ENCODE peak calls at places on chromosomes 6 and 20, in five cellular contexts. One of them, this sample, is unnamed.

GRCh38 chr6:43494321-43494720 is 15.8 kb downstream of the LRRC73 start:
- DNase-seq in mammary epithelial cell: no peak
- DNase-seq in IMR-90: no peak
- DNase-seq in breast epithelium: no peak
- DNase-seq in osteoblast: no peak
- DNase-seq in this sample: no peak

GRCh38 chr20:36744764-36745191 is 1.1 kb downstream of the NDRG3 start:
- DNase-seq in osteoblast: peak; percentile 95
- DNase-seq in breast epithelium: no peak
- DNase-seq in mammary epithelial cell: peak; percentile 21
- DNase-seq in IMR-90: peak; percentile 22
- DNase-seq in this sample: peak; percentile 41

GRCh38 chr6:87789198-87789899 is 87.3 kb upstream of the AKIRIN2 start:
- DNase-seq in osteoblast: peak; percentile 61
- DNase-seq in breast epithelium: peak; percentile 29
- DNase-seq in IMR-90: peak; percentile 46
- DNase-seq in mammary epithelial cell: peak; percentile 89
- DNase-seq in this sample: no peak

GRCh38 chr6:69673298-69673697 is 123.5 kb downstream of the LMBRD1 start:
- DNase-seq in osteoblast: no peak
- DNase-seq in mammary epithelial cell: no peak
- DNase-seq in breast epithelium: no peak
- DNase-seq in IMR-90: no peak
- DNase-seq in this sample: no peak

GRCh38 chr6:138410972-138411667 is 7.1 kb downstream of the HEBP2 start:
- DNase-seq in mammary epithelial cell: peak; percentile 94
- DNase-seq in IMR-90: peak; percentile 83
- DNase-seq in breast epithelium: no peak
- DNase-seq in osteoblast: peak; percentile 85
- DNase-seq in this sample: no peak

GRCh38 chr20:32960849-32961731 is 43.1 kb downstream of the SUN5 start:
- DNase-seq in mammary epithelial cell: no peak
- DNase-seq in IMR-90: no peak
- DNase-seq in osteoblast: no peak
- DNase-seq in breast epithelium: no peak
- DNase-seq in this sample: no peak

GRCh38 chr6:124434416-124434815 is 527.8 kb upstream of the RNF217 start:
- DNase-seq in breast epithelium: no peak
- DNase-seq in osteoblast: no peak
- DNase-seq in IMR-90: no peak
- DNase-seq in mammary epithelial cell: no peak
- DNase-seq in this sample: no peak

GRCh38 chr6:75268121-75268987 is 16.2 kb downstream of the TMEM30A start:
- DNase-seq in osteoblast: no peak
- DNase-seq in IMR-90: peak; percentile 54
- DNase-seq in breast epithelium: no peak
- DNase-seq in mammary epithelial cell: peak; percentile 89
- DNase-seq in this sample: no peak

GRCh38 chr6:35596448-35597442 is 84.0 kb upstream of the TULP1 start:
- DNase-seq in IMR-90: peak; percentile 85
- DNase-seq in osteoblast: peak; percentile 76
- DNase-seq in breast epithelium: no peak
- DNase-seq in mammary epithelial cell: peak; percentile 67
- DNase-seq in this sample: no peak

GRCh38 chr6:145544514-145544913 is 190.8 kb downstream of the EPM2A start:
- DNase-seq in osteoblast: no peak
- DNase-seq in IMR-90: no peak
- DNase-seq in breast epithelium: no peak
- DNase-seq in mammary epithelial cell: peak; percentile 62
- DNase-seq in this sample: no peak

GRCh38 chr20:50469324-50469723 is 40.9 kb upstream of the PTPN1 start:
- DNase-seq in osteoblast: no peak
- DNase-seq in breast epithelium: no peak
- DNase-seq in IMR-90: no peak
- DNase-seq in mammary epithelial cell: no peak
- DNase-seq in this sample: no peak

GRCh38 chr20:42219005-42219404 is 600.8 kb upstream of the CHD6 start:
- DNase-seq in breast epithelium: no peak
- DNase-seq in IMR-90: no peak
- DNase-seq in mammary epithelial cell: no peak
- DNase-seq in osteoblast: no peak
- DNase-seq in this sample: no peak

GRCh38 chr6:3438190-3439167 is 18.4 kb downstream of the SLC22A23 start:
- DNase-seq in osteoblast: peak; percentile 92
- DNase-seq in breast epithelium: no peak
- DNase-seq in IMR-90: peak; percentile 94
- DNase-seq in mammary epithelial cell: peak; percentile 16
- DNase-seq in this sample: no peak

GRCh38 chr20:7829031-7829430 is 111.2 kb downstream of the HAO1 start:
- DNase-seq in mammary epithelial cell: no peak
- DNase-seq in IMR-90: no peak
- DNase-seq in breast epithelium: no peak
- DNase-seq in osteoblast: no peak
- DNase-seq in this sample: no peak

GRCh38 chr20:20547221-20547875 is 165.1 kb downstream of the RALGAPA2 start:
- DNase-seq in IMR-90: peak; percentile 81
- DNase-seq in osteoblast: no peak
- DNase-seq in mammary epithelial cell: peak; percentile 61
- DNase-seq in breast epithelium: no peak
- DNase-seq in this sample: no peak

GRCh38 chr20:12358006-12358654 is 440.4 kb downstream of the BTBD3 start:
- DNase-seq in mammary epithelial cell: peak; percentile 31
- DNase-seq in IMR-90: no peak
- DNase-seq in breast epithelium: no peak
- DNase-seq in osteoblast: no peak
- DNase-seq in this sample: no peak

GRCh38 chr6:144768676-144769599 is 483.8 kb downstream of the UTRN start:
- DNase-seq in IMR-90: no peak
- DNase-seq in osteoblast: no peak
- DNase-seq in breast epithelium: no peak
- DNase-seq in mammary epithelial cell: no peak
- DNase-seq in this sample: peak; percentile 21

GRCh38 chr20:15784020-15784419 is 789.2 kb downstream of the KIF16B start:
- DNase-seq in osteoblast: no peak
- DNase-seq in IMR-90: no peak
- DNase-seq in mammary epithelial cell: no peak
- DNase-seq in breast epithelium: no peak
- DNase-seq in this sample: no peak

GRCh38 chr6:166940643-166941068 is 15.7 kb downstream of the RNASET2 start:
- DNase-seq in osteoblast: peak; percentile 95
- DNase-seq in IMR-90: peak; percentile 37
- DNase-seq in breast epithelium: peak; percentile 14
- DNase-seq in mammary epithelial cell: no peak
- DNase-seq in this sample: no peak

GRCh38 chr20:57322476-57322875 is 7.1 kb upstream of the SPO11 start:
- DNase-seq in IMR-90: no peak
- DNase-seq in mammary epithelial cell: no peak
- DNase-seq in breast epithelium: no peak
- DNase-seq in osteoblast: no peak
- DNase-seq in this sample: no peak

GRCh38 chr6:162528538-162528937 is 199.0 kb downstream of the PRKN start:
- DNase-seq in breast epithelium: no peak
- DNase-seq in IMR-90: no peak
- DNase-seq in osteoblast: no peak
- DNase-seq in mammary epithelial cell: no peak
- DNase-seq in this sample: no peak

GRCh38 chr6:138162104-138162946 is 586 bp downstream of the ARFGEF3 start:
- DNase-seq in mammary epithelial cell: no peak
- DNase-seq in IMR-90: no peak
- DNase-seq in osteoblast: peak; percentile 91
- DNase-seq in breast epithelium: no peak
- DNase-seq in this sample: peak; percentile 42

GRCh38 chr6:107600936-107601335 is 111.0 kb downstream of the SOBP start:
- DNase-seq in mammary epithelial cell: peak; percentile 12
- DNase-seq in osteoblast: no peak
- DNase-seq in breast epithelium: peak; percentile 49
- DNase-seq in IMR-90: peak; percentile 47
- DNase-seq in this sample: no peak

GRCh38 chr6:140388141-140388802 is 1013.8 kb upstream of the CITED2 start:
- DNase-seq in osteoblast: no peak
- DNase-seq in breast epithelium: no peak
- DNase-seq in mammary epithelial cell: peak; percentile 81
- DNase-seq in IMR-90: peak; percentile 7
- DNase-seq in this sample: no peak

GRCh38 chr20:59811681-59812171 is 121.7 kb downstream of the SYCP2 start:
- DNase-seq in IMR-90: no peak
- DNase-seq in breast epithelium: no peak
- DNase-seq in mammary epithelial cell: no peak
- DNase-seq in osteoblast: no peak
- DNase-seq in this sample: no peak

GRCh38 chr20:38222231-38222922 is 38.2 kb downstream of the KIAA1755 start:
- DNase-seq in osteoblast: peak; percentile 97
- DNase-seq in IMR-90: peak; percentile 48
- DNase-seq in mammary epithelial cell: peak; percentile 37
- DNase-seq in breast epithelium: peak; percentile 30
- DNase-seq in this sample: peak; percentile 64

DNA sequence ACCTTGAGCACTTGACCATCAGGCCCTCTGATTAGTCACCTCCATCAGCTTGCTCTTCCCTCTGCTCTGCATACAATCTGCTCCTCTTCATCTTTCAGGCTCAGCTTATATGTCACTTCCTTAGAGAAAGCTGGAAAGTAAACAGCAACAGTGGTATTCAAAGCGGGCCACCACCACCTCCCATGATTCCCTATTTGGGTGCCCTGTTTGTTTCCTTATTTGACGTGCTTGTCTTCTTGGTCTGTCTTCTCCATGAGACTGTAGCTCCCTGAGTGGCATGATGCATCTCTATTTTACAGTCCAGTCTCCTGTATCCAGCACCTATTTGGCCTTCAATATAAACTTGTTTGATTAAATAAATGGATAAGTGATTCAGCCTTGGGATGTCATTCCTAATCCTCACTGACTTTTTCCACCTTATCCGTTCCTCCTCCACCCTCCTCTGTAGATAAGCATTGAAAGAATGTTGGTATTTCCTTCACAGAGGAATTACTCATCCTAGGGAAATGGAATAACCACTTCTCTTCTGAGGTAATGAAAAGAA is 102.8 kb upstream of the SGK1 start:
- DNase-seq in mammary epithelial cell: peak; percentile 63
- DNase-seq in osteoblast: peak; percentile 29
- DNase-seq in IMR-90: peak; percentile 90
- DNase-seq in breast epithelium: no peak
- DNase-seq in this sample: no peak
- H3K4me1 ChIP-seq in mammary epithelial cell: peaks cover 42% of the 10 kb centered on the region
- H3K4me1 ChIP-seq in osteoblast: peaks cover 53% of the 10 kb centered on the region
- H3K4me1 ChIP-seq in IMR-90: peaks cover 19% of the 10 kb centered on the region
- H3K4me1 ChIP-seq in breast epithelium: no peaks in the 10 kb centered on the region
- H3K4me1 ChIP-seq in this sample: no peaks in the 10 kb centered on the region

GRCh38 chr20:40749985-40750506 is 61.0 kb upstream of the MAFB start:
- DNase-seq in breast epithelium: no peak
- DNase-seq in mammary epithelial cell: no peak
- DNase-seq in osteoblast: no peak
- DNase-seq in IMR-90: no peak
- DNase-seq in this sample: no peak

GRCh38 chr20:40754372-40754943 is 65.4 kb upstream of the MAFB start:
- DNase-seq in mammary epithelial cell: no peak
- DNase-seq in osteoblast: no peak
- DNase-seq in breast epithelium: no peak
- DNase-seq in IMR-90: no peak
- DNase-seq in this sample: peak; percentile 9

GRCh38 chr20:40748182-40748581 is 59.1 kb upstream of the MAFB start:
- DNase-seq in mammary epithelial cell: no peak
- DNase-seq in breast epithelium: no peak
- DNase-seq in osteoblast: no peak
- DNase-seq in IMR-90: no peak
- DNase-seq in this sample: no peak

GRCh38 chr20:40753472-40753871 is 64.4 kb upstream of the MAFB start:
- DNase-seq in breast epithelium: no peak
- DNase-seq in mammary epithelial cell: no peak
- DNase-seq in osteoblast: no peak
- DNase-seq in IMR-90: no peak
- DNase-seq in this sample: no peak

DNA sequence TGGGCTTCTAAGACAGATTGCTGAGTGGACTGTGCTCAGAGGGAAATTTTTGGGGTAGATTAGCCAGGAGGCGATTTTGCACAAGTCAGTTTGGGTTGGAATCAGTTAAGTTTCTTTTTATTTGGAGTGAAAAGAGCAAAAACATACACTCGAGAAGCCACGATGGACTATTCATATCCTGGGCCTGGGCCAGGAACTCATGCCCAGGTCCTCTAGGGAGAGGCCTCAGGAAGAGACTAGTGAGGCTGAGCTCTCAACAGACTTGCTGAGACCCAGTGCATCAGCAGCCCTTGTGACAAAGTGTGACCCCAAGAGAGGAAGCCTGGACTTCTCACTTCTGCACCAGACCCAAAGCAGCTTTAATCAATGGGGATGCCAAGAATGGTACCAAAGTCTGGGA is 61.5 kb upstream of the MAFB start:
- DNase-seq in breast epithelium: no peak
- DNase-seq in IMR-90: no peak
- DNase-seq in mammary epithelial cell: no peak
- DNase-seq in osteoblast: no peak
- DNase-seq in this sample: no peak
- H3K27me3 ChIP-seq in breast epithelium: no peaks in the 10 kb centered on the region
- H3K27me3 ChIP-seq in IMR-90: peaks cover 6% of the 10 kb centered on the region
- H3K27me3 ChIP-seq in mammary epithelial cell: no peaks in the 10 kb centered on the region
- H3K27me3 ChIP-seq in osteoblast: peaks cover 3% of the 10 kb centered on the region
- H3K27me3 ChIP-seq in this sample: no peaks in the 10 kb centered on the region

DNA sequence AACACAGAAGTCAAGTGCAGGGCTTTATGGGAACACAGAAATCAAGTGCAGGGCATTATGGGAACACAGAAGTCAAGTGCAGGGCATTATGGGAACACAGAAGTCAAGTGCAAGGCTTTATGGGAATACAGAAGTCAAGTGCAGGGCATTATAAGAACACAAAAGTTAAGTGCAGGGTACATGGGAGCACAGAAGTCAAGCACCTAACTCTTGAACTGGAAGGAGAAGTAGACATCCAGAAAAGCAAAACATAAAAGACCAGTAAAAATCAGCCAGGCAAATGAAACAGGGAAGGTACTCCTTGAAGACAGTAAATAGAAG is 53.0 kb downstream of the GFOD1 start:
- DNase-seq in IMR-90: no peak
- DNase-seq in mammary epithelial cell: no peak
- DNase-seq in osteoblast: no peak
- DNase-seq in breast epithelium: no peak
- DNase-seq in this sample: no peak
- H3K27ac ChIP-seq in IMR-90: no peak overlapping the region
- H3K27ac ChIP-seq in mammary epithelial cell: no peak overlapping the region
- H3K27ac ChIP-seq in osteoblast: no peak overlapping the region
- H3K27ac ChIP-seq in breast epithelium: no peak overlapping the region
- H3K27ac ChIP-seq in this sample: no peak overlapping the region

DNA sequence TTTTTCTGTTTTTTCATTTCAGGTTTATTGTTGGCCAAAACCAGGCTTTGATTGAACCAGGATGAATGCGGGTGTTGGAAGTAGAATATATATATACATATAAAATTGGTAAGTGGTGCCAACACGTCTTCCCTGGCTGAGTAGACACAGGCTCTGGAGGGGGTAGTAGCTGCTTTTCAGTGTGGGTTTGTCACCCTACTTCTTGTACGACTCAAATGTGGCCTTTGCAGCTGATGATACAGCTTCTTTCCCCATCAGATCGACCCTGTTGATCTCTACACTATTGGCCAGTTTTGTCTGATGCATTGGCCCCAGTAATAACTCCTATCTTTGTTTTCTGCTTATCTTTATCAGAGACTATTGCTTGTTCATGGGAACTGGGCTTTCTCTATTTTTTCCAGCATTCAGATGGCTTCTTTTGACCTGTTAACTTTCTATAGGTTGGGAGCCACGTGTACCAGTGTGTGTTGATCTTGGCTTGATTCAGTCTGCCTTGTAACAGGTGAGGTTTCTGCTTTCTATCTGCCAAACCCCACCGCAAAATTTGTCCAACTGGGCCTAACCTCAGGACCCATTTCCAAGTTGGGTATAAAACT is 2.7 kb upstream of the ZNFX1 start:
- DNase-seq in mammary epithelial cell: no peak
- DNase-seq in osteoblast: no peak
- DNase-seq in breast epithelium: no peak
- DNase-seq in IMR-90: no peak
- DNase-seq in this sample: no peak
- H3K4me1 ChIP-seq in mammary epithelial cell: peaks cover 59% of the 10 kb centered on the region
- H3K4me1 ChIP-seq in osteoblast: peaks cover 44% of the 10 kb centered on the region
- H3K4me1 ChIP-seq in breast epithelium: peaks cover 10% of the 10 kb centered on the region
- H3K4me1 ChIP-seq in IMR-90: peaks cover 7% of the 10 kb centered on the region
- H3K4me1 ChIP-seq in this sample: peaks cover 10% of the 10 kb centered on the region

This sample was measured in pancreas.